ENCODE peak calls at places on chromosomes 11 and 22, in six cellular contexts. Q, P, R, U, S and E are unnamed samples. For H3F3A, the result is how much of the 10 kb centered on the place peaks cover.

GRCh38 chr11:20274031-20274430 is 89.5 kb upstream of the HTATIP2 start:
- DNase-seq in Q (peak), S (no peak), R (peak), P (no peak), U (no peak), E (no peak)

GRCh38 chr11:123654566-123655081 is at the start of gene SCN3B:
- DNase-seq in P (peak), Q (peak), U (peak), S (no peak), R (peak), E (peak)

GRCh38 chr11:67345949-67346819 is 7.2 kb downstream of the POLD4 start:
- DNase-seq in S (peak), U (peak), P (peak), R (peak), Q (peak), E (peak)

GRCh38 chr11:2320591-2321310 is 18.9 kb downstream of the TSPAN32 start:
- DNase-seq in R (no peak), Q (no peak), P (no peak), U (no peak), S (no peak), E (no peak)

GRCh38 chr11:11958403-11958802 is 50.0 kb downstream of the DKK3 start:
- DNase-seq in U (no peak), Q (no peak), R (no peak), S (no peak), P (no peak), E (no peak)

GRCh38 chr11:61870429-61871039 is 20.8 kb downstream of the FADS3 start:
- DNase-seq in S (no peak), Q (no peak), P (no peak), R (no peak), U (no peak), E (peak)

GRCh38 chr11:80958414-80958813 is 1517.6 kb upstream of the TENM4 start:
- DNase-seq in P (no peak), S (peak), R (no peak), U (peak), Q (no peak), E (peak)

GRCh38 chr11:17939542-17939941 is 73.3 kb downstream of the SERGEF start:
- DNase-seq in U (no peak), P (no peak), Q (no peak), R (no peak), S (no peak), E (no peak)

GRCh38 chr22:41834005-41834975 is 1.4 kb downstream of the SREBF2 start:
- DNase-seq in Q (no peak), S (no peak), P (no peak), R (peak), U (no peak), E (no peak)

GRCh38 chr11:61021661-61022212 is 50.3 kb downstream of the CD6 start:
- DNase-seq in P (peak), S (no peak), Q (peak), R (no peak), U (no peak), E (no peak)

GRCh38 chr11:133894956-133895549 is 49.7 kb upstream of the SPATA19 start:
- DNase-seq in P (peak), R (no peak), U (no peak), Q (peak), S (no peak), E (no peak)

GRCh38 chr11:128776434-128777284 is 82.8 kb downstream of the FLI1 start:
- DNase-seq in Q (peak), U (peak), P (peak), R (peak), S (no peak), E (peak)

GRCh38 chr11:65206441-65206841 is 24.7 kb downstream of the CAPN1 start:
- DNase-seq in R (no peak), P (no peak), U (no peak), S (no peak), Q (no peak), E (no peak)

GRCh38 chr11:77411238-77411637 is 62.7 kb downstream of the PAK1 start:
- DNase-seq in U (no peak), Q (peak), P (peak), S (no peak), R (peak), E (peak)

GRCh38 chr22:43385770-43386641 is 25.8 kb upstream of the MPPED1 start:
- DNase-seq in Q (peak), S (peak), P (peak), R (peak), U (peak), E (peak)

GRCh38 chr11:126821832-126822231 is 178.7 kb downstream of the KIRREL3 start:
- DNase-seq in U (no peak), S (no peak), Q (no peak), R (no peak), P (no peak), E (no peak)

GRCh38 chr11:126823271-126823670 is 177.3 kb downstream of the KIRREL3 start:
- DNase-seq in S (no peak), R (no peak), U (no peak), Q (no peak), P (no peak), E (no peak)

GRCh38 chr11:126829716-126830115 is 170.9 kb downstream of the KIRREL3 start:
- DNase-seq in U (no peak), P (no peak), R (no peak), Q (no peak), S (no peak), E (no peak)

GRCh38 chr11:126824035-126824607 is 176.4 kb downstream of the KIRREL3 start:
- DNase-seq in Q (no peak), P (peak), U (no peak), S (no peak), R (no peak), E (no peak)
- H3F3A ChIP-seq in Q (under half), P (under half), U (under half), S (under half), R (under half), E (under half)

GRCh38 chr11:114060402-114061052 is 1.0 kb downstream of the ZBTB16 start:
- DNase-seq in Q (peak), R (no peak), U (no peak), S (no peak), P (peak), E (peak)
- TF ChIP-seq EZH2 in Q (peak), R (no peak), U (peak), S (no peak), P (no peak), E (peak)

DNA sequence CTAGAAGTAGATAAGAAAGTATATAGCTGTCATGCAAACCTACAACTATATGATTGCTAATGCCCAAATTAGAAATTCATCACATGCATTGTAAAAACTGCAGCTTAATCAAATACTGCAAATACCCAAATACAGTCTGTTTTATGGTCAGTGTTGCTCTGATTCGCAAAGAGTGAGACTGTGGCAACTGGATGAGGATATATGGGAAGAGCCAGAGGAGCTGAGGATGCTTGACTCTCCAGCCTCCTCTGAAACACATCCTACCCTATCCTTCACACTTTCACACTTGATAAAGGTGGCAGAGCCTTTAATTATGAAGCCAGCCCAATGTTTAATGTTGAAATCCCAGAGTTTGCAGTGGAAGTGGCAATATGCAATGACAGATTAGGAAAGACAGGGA is 21.9 kb upstream of the OR2AT4 start:
- DNase-seq in U (no peak), Q (no peak), S (no peak), R (no peak), P (no peak), E (no peak)
- H3F3A ChIP-seq in U (under half), Q (under half), S (under half), R (under half), P (under half), E (under half)

DNA sequence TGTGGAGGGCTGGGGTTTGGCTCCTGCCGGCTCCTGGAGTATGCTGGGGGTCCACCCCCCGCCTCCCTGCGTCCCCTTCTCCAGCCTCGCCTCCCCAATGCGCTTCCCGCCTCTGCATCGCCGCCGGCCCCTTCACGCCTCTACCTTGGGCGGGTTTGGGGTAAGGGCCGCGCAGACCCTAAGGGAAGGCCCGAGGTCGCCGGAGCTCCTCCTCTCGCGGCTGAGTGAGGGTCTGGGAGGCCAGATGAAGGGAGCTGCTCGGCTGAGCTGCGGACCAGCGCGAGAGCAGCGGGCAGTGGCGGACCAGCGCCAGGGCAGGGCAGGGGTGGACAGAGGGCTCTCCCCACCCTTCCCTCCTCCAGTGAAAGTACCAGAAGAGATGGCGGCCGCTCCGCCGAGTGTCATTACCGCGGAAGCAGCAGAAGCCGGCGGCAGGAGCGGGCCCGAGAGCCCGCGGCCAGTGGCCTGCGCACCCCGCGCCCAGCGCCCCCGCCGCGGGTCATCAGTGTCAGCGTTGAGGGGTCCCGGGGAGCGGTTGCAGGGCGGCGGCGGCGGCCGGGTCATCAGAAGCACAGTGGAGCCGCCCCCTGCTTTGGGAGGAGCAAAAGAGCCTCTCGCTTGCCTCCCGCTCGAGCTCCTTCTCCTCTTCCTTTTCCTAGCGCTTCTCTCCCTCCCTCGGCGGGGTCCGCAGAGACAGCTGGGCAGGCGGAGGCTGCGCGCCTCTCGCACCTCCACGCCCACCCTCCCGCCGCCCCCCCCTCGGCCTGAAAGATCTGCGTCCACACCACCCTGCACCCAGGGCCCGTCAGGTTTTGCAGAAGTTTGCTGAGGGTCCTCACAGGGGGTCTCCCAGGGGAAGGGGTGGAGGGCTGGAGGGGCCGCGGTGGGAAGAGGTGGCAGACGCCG is 255.7 kb upstream of the CADM1 start:
- DNase-seq in U (no peak), S (no peak), Q (peak), R (no peak), P (peak), E (peak)
- TF ChIP-seq EZH2 in U (no peak), S (no peak), Q (no peak), R (no peak), P (peak), E (no peak)

GRCh38 chr11:35232961-35233360 is 94.0 kb downstream of the CD44 start:
- DNase-seq in U (no peak), S (no peak), R (no peak), Q (no peak), P (no peak), E (no peak)
- H3F3A ChIP-seq in U (under half), S (half or more), R (under half), Q (under half), P (under half), E (half or more)

GRCh38 chr11:36374726-36375125 is 78.6 kb downstream of the PRR5L start:
- DNase-seq in P (no peak), S (no peak), U (no peak), Q (peak), R (no peak), E (no peak)

GRCh38 chr11:36376888-36377758 is 81.0 kb downstream of the PRR5L start:
- DNase-seq in Q (peak), U (no peak), P (peak), R (peak), S (no peak), E (peak)

GRCh38 chr11:36373040-36374010 is 77.2 kb downstream of the PRR5L start:
- DNase-seq in Q (no peak), R (no peak), P (no peak), S (no peak), U (no peak), E (no peak)

GRCh38 chr11:36376315-36376887 is 80.3 kb downstream of the PRR5L start:
- DNase-seq in S (no peak), U (no peak), R (no peak), Q (peak), P (peak), E (peak)

GRCh38 chr11:36375348-36376314 is 79.5 kb downstream of the PRR5L start:
- DNase-seq in P (peak), R (no peak), U (no peak), S (no peak), Q (peak), E (peak)
- TF ChIP-seq EZH2 in P (no peak), R (no peak), U (no peak), S (no peak), Q (no peak), E (no peak)